ENCODE peak calls at places on chromosomes 5 and 9, in eight cellular contexts. G is esophagus muscularis mucosa, K is stomach, J is spleen, W is HCT116, R is H1, Y is GM12878, X is breast epithelium. D is an unnamed sample.

GRCh38 chr5:139108056-139108811 is 89.9 kb downstream of the SIL1 start:
- DNase-seq in X (peak), J (no peak), K (no peak), W (no peak), R (no peak), Y (no peak), G (no peak), D (peak)

GRCh38 chr5:136006767-136007251 is 22.0 kb upstream of the TGFBI start:
- DNase-seq in J (no peak), Y (no peak), G (no peak), W (peak), X (no peak), R (no peak), K (no peak), D (no peak)

GRCh38 chr5:172599204-172599567 is 41.9 kb upstream of the NEURL1B start:
- DNase-seq in Y (no peak), K (no peak), G (no peak), J (no peak), X (no peak), R (no peak), W (no peak), D (no peak)

GRCh38 chr9:93900971-93901861 is 53.9 kb downstream of the BARX1 start:
- DNase-seq in G (no peak), Y (no peak), K (no peak), W (no peak), X (no peak), J (peak), R (peak), D (no peak)

GRCh38 chr5:89396262-89396975 is 513.4 kb upstream of the MEF2C start:
- DNase-seq in Y (peak), G (no peak), K (no peak), X (no peak), J (no peak), R (no peak), W (no peak), D (no peak)

GRCh38 chr9:36728651-36729520 is 156.2 kb downstream of the MELK start:
- DNase-seq in R (peak), G (no peak), W (peak), J (peak), Y (peak), X (no peak), K (peak), D (peak)

GRCh38 chr5:2255915-2256645 is 373.4 kb upstream of the IRX4 start:
- DNase-seq in W (no peak), R (no peak), X (no peak), J (no peak), G (peak), K (no peak), Y (no peak), D (no peak)

GRCh38 chr9:9719373-9720112 is 893.3 kb downstream of the PTPRD start:
- DNase-seq in Y (no peak), W (no peak), K (no peak), G (no peak), R (no peak), J (peak), X (no peak), D (no peak)

GRCh38 chr5:42301349-42301748 is 121.9 kb upstream of the GHR start:
- DNase-seq in G (no peak), K (no peak), R (no peak), W (no peak), X (no peak), J (no peak), Y (no peak), D (no peak)

GRCh38 chr5:181059297-181060230 is 19.5 kb downstream of the BTNL9 start:
- DNase-seq in R (peak), X (no peak), J (no peak), K (no peak), W (no peak), G (peak), Y (no peak), D (no peak)

GRCh38 chr5:101047181-101047580 is 144.1 kb upstream of the ST8SIA4 start:
- DNase-seq in Y (no peak), K (no peak), J (no peak), X (no peak), G (no peak), W (no peak), R (no peak), D (no peak)

GRCh38 chr5:37247036-37247435 is 2.1 kb downstream of the CPLANE1 start:
- DNase-seq in G (no peak), W (no peak), K (no peak), J (no peak), Y (no peak), R (no peak), X (no peak), D (no peak)
- H3K4me3 ChIP-seq in G (no peak), W (no peak), K (no peak), J (no peak), Y (no peak), R (no peak), X (no peak), D (no peak)

DNA sequence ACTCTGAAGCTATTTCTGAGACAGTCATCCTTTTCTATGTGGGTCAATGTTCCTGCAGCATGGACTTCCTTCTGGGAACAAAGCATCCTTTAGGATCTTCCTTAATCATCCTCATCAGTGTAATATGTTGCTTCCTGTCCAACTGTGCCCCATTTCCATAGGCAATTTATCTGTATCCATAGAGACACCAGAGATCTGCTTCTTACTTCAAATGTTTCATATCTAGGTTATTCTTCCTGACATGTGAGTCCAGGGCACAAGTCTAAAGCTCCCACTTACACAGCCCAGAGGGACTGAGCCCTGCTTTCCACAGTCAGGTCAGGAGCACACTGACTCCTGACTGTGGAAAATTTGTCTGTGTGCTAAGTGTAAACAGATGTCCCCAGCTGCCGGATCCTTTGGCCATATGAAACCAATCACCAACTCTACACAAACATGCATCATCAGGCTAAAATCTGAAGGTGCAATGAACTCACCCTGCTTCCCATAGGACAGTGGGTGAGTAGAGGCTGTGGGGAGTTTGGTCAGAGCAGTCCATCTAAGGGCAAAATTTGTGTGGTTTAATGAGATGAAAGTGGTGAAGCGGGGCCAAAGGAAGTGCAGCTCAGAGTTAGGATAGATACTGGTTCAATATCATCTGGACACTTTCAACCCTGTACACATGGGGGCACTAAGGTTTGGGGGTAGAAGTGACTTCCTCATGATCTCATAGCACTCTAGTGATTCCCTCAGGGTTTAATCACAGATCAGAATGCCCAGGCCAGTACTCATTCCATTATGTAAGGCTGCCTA is 85.2 kb upstream of the TNC start:
- DNase-seq in W (no peak), G (no peak), X (no peak), K (no peak), R (no peak), J (no peak), Y (no peak), D (no peak)
- TF ChIP-seq POLR2AphosphoS5 in W (no peak), G (no peak), X (no peak), K (peak), R (no peak), J (peak), Y (no peak), D (no peak)

GRCh38 chr9:69174645-69175487 is 789 bp downstream of the TJP2 start:
- DNase-seq in X (peak), K (no peak), W (no peak), Y (peak), G (no peak), J (no peak), R (no peak), D (no peak)

GRCh38 chr9:69172895-69173294 is 1.2 kb upstream of the TJP2 start:
- DNase-seq in R (no peak), W (no peak), J (no peak), X (no peak), G (no peak), Y (no peak), K (no peak), D (no peak)

GRCh38 chr9:69175488-69175872 is 1.4 kb downstream of the TJP2 start:
- DNase-seq in R (no peak), W (no peak), X (no peak), K (no peak), G (no peak), Y (no peak), J (no peak), D (no peak)

GRCh38 chr9:69173497-69173890 is 583 bp upstream of the TJP2 start:
- DNase-seq in W (no peak), K (no peak), J (no peak), R (no peak), Y (no peak), G (no peak), X (no peak), D (no peak)

DNA sequence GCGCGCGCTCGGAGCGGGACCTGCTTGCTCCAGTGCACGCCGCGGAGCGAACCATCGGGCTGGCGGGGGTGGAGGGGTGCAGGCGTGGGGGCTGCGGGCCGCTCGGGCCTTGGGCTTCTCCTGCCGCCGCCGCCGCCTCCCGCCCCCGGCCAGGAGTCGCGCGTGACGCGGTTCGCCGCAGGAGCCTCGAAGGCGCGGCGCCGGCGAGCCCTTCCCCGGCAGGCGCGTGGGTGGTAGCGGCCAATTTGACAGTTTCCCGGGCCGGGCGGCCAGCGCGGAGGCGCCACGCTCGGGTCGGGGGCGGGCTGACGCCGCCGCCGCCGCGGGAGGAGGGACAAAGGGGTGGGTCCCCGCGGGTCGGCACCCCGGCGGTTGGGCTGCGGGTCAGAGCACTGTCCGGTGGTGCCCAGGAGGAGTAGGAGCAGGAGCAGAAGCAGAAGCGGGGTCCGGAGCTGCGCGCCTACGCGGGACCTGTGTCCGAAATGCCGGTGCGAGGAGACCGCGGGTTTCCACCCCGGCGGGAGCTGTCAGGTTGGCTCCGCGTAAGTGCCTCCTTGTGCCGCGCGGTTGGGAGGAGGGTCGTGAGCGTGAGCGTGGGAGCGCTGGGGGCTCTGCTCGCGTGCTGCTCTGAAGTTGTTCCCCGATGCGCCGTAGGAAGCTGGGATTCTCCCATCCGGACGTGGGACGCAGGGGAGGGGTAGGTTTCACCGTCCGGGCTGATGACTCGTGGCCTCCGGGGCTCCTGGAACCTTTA is at the start of gene TJP2:
- DNase-seq in W (no peak), K (peak), X (peak), J (peak), Y (no peak), G (no peak), R (peak), D (peak)
- TF ChIP-seq POLR2A in W (no peak), K (no peak), X (no peak), J (no peak), Y (no peak), G (peak), R (no peak), D (no peak)

DNA sequence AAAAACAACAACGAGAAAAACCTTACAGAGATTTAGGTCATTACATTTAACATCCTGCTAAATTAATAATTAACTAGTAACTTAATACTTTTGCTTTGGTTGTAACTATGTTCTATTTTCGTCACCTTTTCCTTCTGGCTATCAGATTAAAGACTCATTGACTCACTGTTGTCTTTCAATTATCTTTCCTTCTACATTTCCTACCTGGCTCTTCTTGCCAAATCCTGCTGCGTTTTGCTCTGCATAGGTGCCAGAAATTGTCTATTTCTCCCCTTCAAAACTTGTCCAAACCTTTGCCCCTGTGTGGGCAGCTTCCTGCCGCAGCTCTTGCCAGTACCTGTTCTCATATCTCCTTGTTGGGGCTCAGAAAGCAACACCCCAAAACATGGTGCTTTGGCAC is 235.5 kb upstream of the ZNF608 start:
- DNase-seq in K (no peak), X (peak), W (no peak), G (no peak), R (no peak), J (no peak), Y (no peak), D (no peak)
- H3K4me3 ChIP-seq in K (no peak), X (no peak), W (no peak), G (no peak), R (no peak), J (no peak), Y (no peak), D (no peak)

GRCh38 chr9:70470050-70471015 is 55.9 kb upstream of the KLF9 start:
- DNase-seq in R (no peak), X (no peak), W (no peak), Y (no peak), J (no peak), G (no peak), K (peak), D (no peak)
- TF ChIP-seq POLR2AphosphoS5 in R (no peak), X (peak), W (no peak), Y (no peak), J (no peak), G (peak), K (no peak), D (no peak)

GRCh38 chr5:58460727-58461286 is 921 bp upstream of the PLK2 start:
- DNase-seq in Y (peak), X (peak), G (peak), K (peak), R (peak), J (no peak), W (peak), D (peak)
- TF ChIP-seq POLR2A in Y (no peak), X (no peak), G (no peak), K (no peak), R (no peak), J (no peak), W (no peak), D (no peak)

GRCh38 chr9:85258229-85258628 is 483.5 kb downstream of the AGTPBP1 start:
- DNase-seq in G (no peak), W (no peak), Y (no peak), K (no peak), J (no peak), R (no peak), X (no peak), D (no peak)
- H3K4me3 ChIP-seq in G (no peak), W (no peak), Y (no peak), K (no peak), J (no peak), R (no peak), X (no peak), D (no peak)

DNA sequence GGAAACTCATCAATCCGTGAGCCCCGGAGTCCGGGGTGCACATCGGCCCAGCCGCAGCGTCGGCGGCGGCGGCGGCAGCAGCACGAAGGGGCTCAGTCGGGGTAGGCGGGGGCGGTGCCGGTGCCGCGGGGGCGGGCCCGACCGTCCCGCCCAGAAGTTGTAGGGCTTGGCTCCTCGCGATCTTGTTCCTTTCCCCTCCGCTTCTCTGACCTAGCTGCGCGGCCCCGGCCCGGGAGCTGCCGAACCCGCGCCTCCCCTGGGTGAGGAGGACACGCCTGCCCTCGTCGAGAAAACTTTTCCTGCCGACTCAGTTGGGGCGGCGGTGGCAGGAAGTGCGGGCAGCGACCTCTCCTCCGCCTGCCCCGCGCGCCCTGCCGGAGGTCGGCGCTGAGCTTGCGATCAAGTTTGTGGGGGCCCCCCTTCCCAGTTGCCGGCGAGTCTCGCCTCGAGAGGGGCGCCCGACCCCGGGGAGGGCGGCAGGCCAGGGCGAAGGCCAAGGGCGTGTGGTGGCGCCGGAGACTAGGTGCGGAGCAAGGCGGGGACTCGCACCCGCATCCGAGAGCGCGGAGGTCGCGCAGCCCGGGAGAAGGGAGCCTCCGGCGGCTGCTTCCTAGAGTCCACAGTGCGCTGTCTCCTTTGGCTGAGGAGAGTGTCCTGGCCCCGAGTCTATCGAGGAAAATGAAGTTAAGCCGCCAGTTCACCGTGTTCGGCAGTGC is at the start of gene MAN2A1:
- DNase-seq in X (peak), K (peak), R (peak), W (peak), Y (no peak), G (no peak), J (no peak), D (peak)
- TF ChIP-seq POLR2AphosphoS5 in X (no peak), K (no peak), R (peak), W (no peak), Y (no peak), G (peak), J (peak), D (no peak)

GRCh38 chr5:134437340-134438267 is 25.9 kb upstream of the CDKN2AIPNL start:
- DNase-seq in X (no peak), K (no peak), Y (no peak), G (no peak), J (peak), W (no peak), R (no peak), D (no peak)
- TF ChIP-seq POLR2A in X (no peak), K (no peak), Y (peak), G (no peak), J (no peak), W (no peak), R (no peak), D (no peak)

DNA sequence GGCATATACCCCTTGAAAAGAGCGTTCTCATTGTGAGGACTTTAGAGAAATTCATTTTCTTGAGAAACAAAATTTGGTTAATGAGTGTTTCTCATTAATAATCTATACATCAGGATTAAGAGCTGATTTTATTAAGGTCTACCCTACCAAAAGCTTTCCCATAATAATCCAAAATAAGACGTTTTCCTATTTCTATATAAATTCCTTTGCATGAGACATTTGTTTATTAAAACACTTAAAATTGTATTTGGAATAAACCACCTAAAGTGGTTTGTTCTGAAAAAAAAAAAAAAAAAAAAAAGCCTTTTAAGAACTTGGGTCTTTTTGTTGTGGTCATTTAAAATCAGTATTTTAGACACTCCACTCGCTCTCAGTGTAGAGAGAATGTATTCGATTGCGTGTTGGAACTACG is 695 bp upstream of the TMOD1 start:
- DNase-seq in G (no peak), Y (no peak), J (no peak), X (no peak), W (no peak), K (no peak), R (no peak), D (no peak)
- H3K4me3 ChIP-seq in G (peak), Y (peak), J (no peak), X (peak), W (peak), K (peak), R (peak), D (peak)

D was measured in prostate gland.